ENCODE peak calls at places on chromosome 6, in five cellular contexts. W is heart right ventricle, R is lower leg skin, Y is tibial artery, Q is body of pancreas. J is an unnamed sample.

GRCh38 chr6:149860513-149860833 is 3.7 kb downstream of the LRP11 start:
- DNase-seq in Y (no peak), R (no peak), W (no peak), Q (no peak), J (no peak)

GRCh38 chr6:10528170-10528981 is 7.2 kb downstream of the GCNT2 start:
- DNase-seq in R (peak; percentile 43), W (no peak), Q (peak; percentile 62), Y (no peak), J (peak; percentile 79)

GRCh38 chr6:32397252-32397920 is 9.6 kb downstream of the BTNL2 start:
- DNase-seq in R (no peak), Q (no peak), Y (no peak), W (no peak), J (no peak)

GRCh38 chr6:166244353-166245045 is 63.7 kb downstream of the PRR18 start:
- DNase-seq in Y (no peak), Q (no peak), R (no peak), W (no peak), J (no peak)

GRCh38 chr6:151501511-151502136 is 7.8 kb downstream of the CCDC170 start:
- DNase-seq in Y (no peak), Q (no peak), W (no peak), R (no peak), J (no peak)

GRCh38 chr6:24840187-24840586 is 41.5 kb upstream of the ARMH2 start:
- DNase-seq in R (no peak), Q (no peak), W (no peak), Y (no peak), J (no peak)

GRCh38 chr6:20234136-20234535 is 21.9 kb upstream of the MBOAT1 start:
- DNase-seq in Q (no peak), W (no peak), Y (no peak), R (no peak), J (no peak)

GRCh38 chr6:160041608-160042007 is 72.7 kb downstream of the IGF2R start:
- DNase-seq in W (peak; percentile 63), R (peak; percentile 79), Q (peak; percentile 88), Y (no peak), J (peak; percentile 84)

GRCh38 chr6:118712955-118713354 is 61.6 kb upstream of the CEP85L start:
- DNase-seq in R (no peak), Y (no peak), W (no peak), Q (no peak), J (no peak)

GRCh38 chr6:2738373-2738979 is 12.2 kb downstream of the MYLK4 start:
- DNase-seq in Y (no peak), Q (peak; percentile 46), W (peak; percentile 42), R (no peak), J (no peak)

GRCh38 chr6:17962436-17963031 is 24.9 kb downstream of the KIF13A start:
- DNase-seq in W (peak; percentile 83), R (no peak), Y (peak; percentile 72), Q (peak; percentile 31), J (no peak)

GRCh38 chr6:138848461-138848860 is 52.6 kb downstream of the ECT2L start:
- DNase-seq in W (no peak), R (no peak), Y (no peak), Q (no peak), J (no peak)

GRCh38 chr6:138844203-138844602 is 48.3 kb downstream of the ECT2L start:
- DNase-seq in R (no peak), W (peak; percentile 63), Q (no peak), Y (no peak), J (no peak)

DNA sequence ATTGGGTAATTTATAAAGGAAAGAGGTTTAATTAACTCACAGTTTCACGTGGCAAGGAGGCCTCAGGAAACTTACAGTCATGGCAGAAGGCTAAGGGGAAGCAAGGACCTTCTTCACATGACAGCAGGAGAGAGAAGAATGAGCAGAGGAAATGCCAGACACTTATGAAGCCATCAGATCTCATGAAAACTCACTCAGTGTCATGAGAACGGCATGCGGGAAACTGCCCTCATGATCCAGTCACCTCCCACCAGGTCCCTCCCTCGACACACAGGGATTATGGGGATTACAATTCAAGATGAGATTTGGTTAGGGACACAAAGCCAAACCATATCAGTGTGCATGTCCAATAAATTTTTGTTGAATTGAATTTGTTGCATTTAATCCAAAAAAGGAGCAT is 52.0 kb downstream of the ECT2L start:
- DNase-seq in W (no peak), R (no peak), Y (no peak), Q (no peak), J (no peak)
- H3K4me3 ChIP-seq in W (no peak overlapping the region), R (no peak overlapping the region), Y (no peak overlapping the region), Q (no peak overlapping the region), J (no peak overlapping the region)

GRCh38 chr6:72316675-72317380 is 305.0 kb upstream of the KCNQ5 start:
- DNase-seq in Q (no peak), R (no peak), Y (peak; percentile 53), W (no peak), J (no peak)

GRCh38 chr6:72322778-72323177 is 299.1 kb upstream of the KCNQ5 start:
- DNase-seq in Q (no peak), W (no peak), R (no peak), Y (no peak), J (no peak)

GRCh38 chr6:72324591-72324990 is 297.3 kb upstream of the KCNQ5 start:
- DNase-seq in Q (no peak), R (no peak), W (no peak), Y (no peak), J (no peak)

GRCh38 chr6:72321741-72322140 is 300.1 kb upstream of the KCNQ5 start:
- DNase-seq in R (no peak), Y (no peak), W (no peak), Q (no peak), J (no peak)
- H3K4me3 ChIP-seq in R (no peak overlapping the region), Y (no peak overlapping the region), W (no peak overlapping the region), Q (no peak overlapping the region), J (no peak overlapping the region)

GRCh38 chr6:28693751-28694443 is 168.2 kb downstream of the GPX5 start:
- DNase-seq in Q (no peak), Y (no peak), R (no peak), W (no peak), J (no peak)
- H3K4me3 ChIP-seq in Q (no peak overlapping the region), Y (no peak overlapping the region), R (no peak overlapping the region), W (no peak overlapping the region), J (no peak overlapping the region)

DNA sequence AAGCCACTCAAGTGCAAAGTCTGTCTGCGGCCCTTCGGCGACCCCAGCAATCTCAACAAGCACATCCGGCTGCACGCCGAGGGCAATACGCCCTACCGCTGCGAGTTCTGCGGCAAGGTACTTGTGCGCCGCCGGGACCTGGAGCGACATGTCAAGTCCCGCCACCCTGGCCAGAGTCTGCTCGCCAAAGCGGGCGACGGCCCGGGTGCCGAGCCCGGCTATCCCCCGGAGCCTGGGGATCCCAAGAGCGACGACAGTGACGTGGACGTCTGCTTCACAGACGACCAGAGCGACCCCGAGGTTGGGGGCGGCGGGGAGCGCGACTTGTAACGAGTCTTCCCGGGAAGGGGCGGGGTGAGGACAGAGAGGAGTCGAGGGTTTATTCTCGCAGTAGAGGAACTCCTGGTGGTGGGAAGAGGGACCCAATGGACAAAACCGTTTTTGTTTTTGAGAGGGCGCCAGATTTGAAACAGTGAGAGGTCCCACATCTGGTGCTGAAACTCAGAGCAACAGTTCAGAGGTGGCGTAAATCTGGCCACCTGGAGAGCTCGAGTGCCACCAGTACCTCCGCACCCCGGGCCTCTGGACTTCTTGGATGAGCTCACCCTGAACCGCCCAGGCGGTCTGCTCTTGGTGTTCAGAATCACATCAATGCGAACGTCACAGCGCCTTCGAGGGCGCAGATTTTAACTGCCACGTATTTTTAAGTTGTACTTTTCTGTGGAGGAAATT is 8.0 kb downstream of the PRDM13 start:
- DNase-seq in W (no peak), Q (no peak), R (no peak), Y (no peak), J (no peak)
- H3K4me3 ChIP-seq in W (no peak overlapping the region), Q (peak overlapping the region; percentile 8), R (peak overlapping the region; percentile 16), Y (peak overlapping the region; percentile 45), J (no peak overlapping the region)